ENCODE peak calls at places on chromosomes 12 and 14, in six cellular contexts. H is psoas muscle; L is AG10803; Y is activated CD8-positive, alpha-beta memory T cell treated with anti-CD3 and anti-CD28 coated beads, Interleukin-2, amount 10 ng/mL, durations not matched to agents 7 days and 5 days; K is foreskin keratinocyte; A is HFF-Myc. Q is an unnamed sample.

GRCh38 chr14:104216457-104216856 is 78.1 kb downstream of the KIF26A start:
- DNase-seq in K (no peak), Y (no peak), A (no peak), H (peak), L (no peak), Q (no peak)

GRCh38 chr12:26032719-26033241 is 74.3 kb downstream of the RASSF8 start:
- DNase-seq in L (peak), Y (no peak), A (peak), H (no peak), K (no peak), Q (peak)

GRCh38 chr12:63937381-63938168 is 93.1 kb downstream of the SRGAP1 start:
- DNase-seq in H (no peak), A (no peak), L (peak), Y (no peak), K (no peak), Q (no peak)

GRCh38 chr14:49306152-49306751 is 279.9 kb downstream of the RPS29 start:
- DNase-seq in Y (no peak), K (peak), A (no peak), L (peak), H (no peak), Q (peak)

GRCh38 chr14:54048736-54049135 is 92.1 kb upstream of the BMP4 start:
- DNase-seq in L (no peak), Y (no peak), K (no peak), A (no peak), H (no peak), Q (no peak)

GRCh38 chr12:122064780-122065588 is 13.6 kb upstream of the MLXIP start:
- DNase-seq in A (peak), Y (no peak), H (peak), K (no peak), L (peak), Q (peak)

GRCh38 chr12:39157696-39158342 is 252.4 kb upstream of the CPNE8 start:
- DNase-seq in A (no peak), K (no peak), H (no peak), Y (no peak), L (no peak), Q (no peak)

GRCh38 chr12:47991106-47991550 is 13.1 kb downstream of the COL2A1 start:
- DNase-seq in K (no peak), L (no peak), Y (no peak), A (no peak), H (no peak), Q (no peak)

GRCh38 chr12:49294086-49294803 is 702 bp upstream of the PRPH start:
- DNase-seq in A (no peak), Y (no peak), H (no peak), K (no peak), L (no peak), Q (no peak)

GRCh38 chr14:62800577-62800976 is 244.7 kb downstream of the KCNH5 start:
- DNase-seq in A (no peak), H (no peak), Y (no peak), L (no peak), K (no peak), Q (no peak)

GRCh38 chr12:28083816-28084678 is 106.2 kb upstream of the CCDC91 start:
- DNase-seq in A (no peak), Y (no peak), H (no peak), L (peak), K (no peak), Q (no peak)

GRCh38 chr12:12823308-12823707 is 10.2 kb downstream of the DDX47 start:
- DNase-seq in H (no peak), Y (no peak), L (peak), K (peak), A (no peak), Q (peak)

GRCh38 chr12:112419269-112420133 is 754 bp downstream of the PTPN11 start:
- DNase-seq in A (no peak), Y (peak), L (peak), H (peak), K (peak), Q (peak)